ENCODE peak calls at places on chromosomes 16 and 17, in four cellular contexts. V is left colon, D is PC-9, O is choroid plexus epithelial cell. B is an unnamed sample.

GRCh38 chr16:57377080-57377841 is 5.0 kb downstream of the CX3CL1 start:
- DNase-seq in V (no peak), D (peak), O (peak), B (no peak)

GRCh38 chr17:18948476-18949006 is 3.4 kb upstream of the SLC5A10 start:
- DNase-seq in V (no peak), D (no peak), O (no peak), B (no peak)

GRCh38 chr16:30651124-30652004 is 604 bp downstream of the PRR14 start:
- DNase-seq in V (peak), D (peak), O (peak), B (peak)

GRCh38 chr16:77723108-77723514 is 797 bp downstream of the NUDT7 start:
- DNase-seq in V (peak), D (no peak), O (peak), B (no peak)

GRCh38 chr17:36722121-36722902 is 120.9 kb downstream of the MRM1 start:
- DNase-seq in V (peak), D (peak), O (peak), B (peak)

GRCh38 chr17:62038248-62038647 is 26.8 kb downstream of the MED13 start:
- DNase-seq in V (no peak), D (no peak), O (no peak), B (no peak)

GRCh38 chr16:14111713-14112538 is 40.8 kb downstream of the MRTFB start:
- DNase-seq in V (peak), D (no peak), O (peak), B (no peak)

GRCh38 chr16:88624481-88624880 is 13.9 kb upstream of the IL17C start:
- DNase-seq in V (no peak), D (no peak), O (no peak), B (no peak)

GRCh38 chr16:12340151-12340733 is 363.7 kb downstream of the SNX29 start:
- DNase-seq in V (peak), D (peak), O (peak), B (peak)

GRCh38 chr17:62905233-62905632 is 60.8 kb upstream of the TANC2 start:
- DNase-seq in V (no peak), D (no peak), O (no peak), B (no peak)

GRCh38 chr17:10210151-10210574 is 11.8 kb upstream of the GAS7 start:
- DNase-seq in V (no peak), D (no peak), O (peak), B (peak)

GRCh38 chr17:55873017-55873758 is 122.3 kb downstream of the PCTP start:
- DNase-seq in V (no peak), D (no peak), O (no peak), B (no peak)

GRCh38 chr17:80476877-80477646 is 655 bp upstream of the NPTX1 start:
- DNase-seq in V (no peak), D (peak), O (no peak), B (no peak)

GRCh38 chr16:24253192-24253591 is 2.9 kb upstream of the CACNG3 start:
- DNase-seq in V (peak), D (peak), O (peak), B (peak)

GRCh38 chr16:51236583-51236982 is 85.5 kb upstream of the SALL1 start:
- DNase-seq in V (no peak), D (no peak), O (no peak), B (no peak)

GRCh38 chr16:53449816-53450517 is 15.7 kb downstream of the RBL2 start:
- DNase-seq in V (no peak), D (no peak), O (no peak), B (no peak)

GRCh38 chr17:78769200-78769773 is 12.8 kb downstream of the CYTH1 start:
- DNase-seq in V (no peak), D (no peak), O (no peak), B (no peak)

GRCh38 chr17:72745241-72745640 is 347.2 kb downstream of the SLC39A11 start:
- DNase-seq in V (no peak), D (no peak), O (no peak), B (no peak)

GRCh38 chr16:8929086-8929748 is 34.5 kb downstream of the USP7 start:
- DNase-seq in V (no peak), D (no peak), O (no peak), B (no peak)

GRCh38 chr16:78317871-78318270 is 218.4 kb downstream of the WWOX start:
- DNase-seq in V (no peak), D (no peak), O (no peak), B (no peak)

GRCh38 chr16:84199861-84200260 is 8.9 kb downstream of the ADAD2 start:
- DNase-seq in V (no peak), D (no peak), O (no peak), B (no peak)

GRCh38 chr17:64706224-64707076 is 44.3 kb upstream of the SMURF2 start:
- DNase-seq in V (peak), D (peak), O (no peak), B (peak)

GRCh38 chr17:850828-851759 is 68.9 kb downstream of the MRM3 start:
- DNase-seq in V (no peak), D (no peak), O (peak), B (no peak)

GRCh38 chr17:46930083-46930482 is 7.1 kb downstream of the GOSR2 start:
- DNase-seq in V (no peak), D (no peak), O (no peak), B (no peak)

B was measured in LoVo.